ENCODE peak calls at places on chromosomes 11 and 22, in ten cellular contexts. W is tibial artery; K is EH; A is astrocyte; Q is NCI-H1092 treated with DMSO at 0.1 percent for 48 hours; B is activated T-cell treated with anti-CD3 and anti-CD28 coated beads for 1 hour; E is caudate nucleus; I is SJCRH30; O is HCT116; P is CD8-positive, alpha-beta memory T cell. Z is an unnamed sample.
A peak's percentile ranks its signal among the peaks of the same experiment; 100 is the strongest.

GRCh38 chr22:49972163-49973017 is 11.8 kb downstream of the PIM3 start:
- DNase-seq in P (no peak), B (no peak), W (peak; percentile 29), E (no peak), K (no peak), Q (no peak), I (no peak), O (no peak), A (no peak), Z (no peak)

GRCh38 chr11:73204711-73205121 is 13.4 kb upstream of the P2RY2 start:
- DNase-seq in A (no peak), K (no peak), B (no peak), O (no peak), E (no peak), P (no peak), Q (no peak), W (peak; percentile 64), I (no peak), Z (no peak)

GRCh38 chr11:86743223-86744118 is 56.9 kb upstream of the PRSS23 start:
- DNase-seq in O (peak; percentile 95), K (peak; percentile 99), W (peak; percentile 80), I (peak; percentile 46), B (no peak), P (no peak), E (peak; percentile 41), Q (no peak), A (peak; percentile 99), Z (peak; percentile 40)

GRCh38 chr22:26259510-26259909 is 90.2 kb downstream of the SEZ6L start:
- DNase-seq in O (peak; percentile 0), I (peak; percentile 75), E (no peak), Q (no peak), P (no peak), K (peak; percentile 46), W (no peak), A (peak; percentile 8), B (no peak), Z (no peak)

GRCh38 chr22:29559030-29559429 is 5.5 kb upstream of the THOC5 start:
- DNase-seq in Q (no peak), O (no peak), A (no peak), K (no peak), P (no peak), E (no peak), I (no peak), W (no peak), B (no peak), Z (no peak)

GRCh38 chr11:76577921-76578654 is 92.5 kb downstream of the LRRC32 start:
- DNase-seq in I (no peak), E (no peak), B (no peak), Q (no peak), W (no peak), A (no peak), P (no peak), O (no peak), K (no peak), Z (no peak)

GRCh38 chr22:40463727-40464126 is 93.3 kb downstream of the SGSM3 start:
- DNase-seq in I (no peak), B (peak; percentile 7), W (no peak), E (no peak), A (no peak), P (no peak), O (no peak), Q (no peak), K (no peak), Z (no peak)

GRCh38 chr11:36657610-36658225 is 59.7 kb upstream of the RAG2 start:
- DNase-seq in O (no peak), P (no peak), A (no peak), K (no peak), B (no peak), Q (no peak), E (no peak), I (no peak), W (no peak), Z (no peak)

GRCh38 chr11:46383974-46384701 is 2.7 kb downstream of the MDK start:
- DNase-seq in I (no peak), B (no peak), K (no peak), A (no peak), W (no peak), P (no peak), E (no peak), O (peak; percentile 46), Q (no peak), Z (no peak)

GRCh38 chr11:120068114-120068573 is 69.8 kb downstream of the TRIM29 start:
- DNase-seq in K (peak; percentile 73), B (no peak), P (no peak), A (peak; percentile 33), E (no peak), Q (peak; percentile 65), O (no peak), W (no peak), I (peak; percentile 48), Z (peak; percentile 58)

GRCh38 chr11:70128435-70128906 is 50.4 kb downstream of the ANO1 start:
- DNase-seq in B (no peak), O (peak; percentile 41), E (no peak), W (no peak), K (peak; percentile 39), Q (peak; percentile 37), I (no peak), P (no peak), A (no peak), Z (peak; percentile 56)

GRCh38 chr11:1546536-1547466 is 25.3 kb downstream of the DUSP8 start:
- DNase-seq in Q (peak; percentile 54), K (peak; percentile 55), O (no peak), E (no peak), W (no peak), A (no peak), P (peak; percentile 31), I (peak; percentile 65), B (peak; percentile 38), Z (peak; percentile 80)

GRCh38 chr11:104522650-104523049 is 358.7 kb upstream of the PDGFD start:
- DNase-seq in I (no peak), P (no peak), O (no peak), W (no peak), Q (no peak), K (no peak), A (peak; percentile 22), E (no peak), B (no peak), Z (no peak)

GRCh38 chr11:93290061-93290460 is 40.5 kb upstream of the DEUP1 start:
- DNase-seq in K (peak; percentile 0), A (no peak), Q (no peak), O (no peak), E (no peak), W (no peak), P (no peak), B (no peak), I (no peak), Z (no peak)

GRCh38 chr11:5123802-5124521 is 14.2 kb downstream of the OR52A5 start:
- DNase-seq in W (peak; percentile 53), K (peak; percentile 72), E (peak; percentile 27), O (peak; percentile 56), P (peak; percentile 5), B (peak; percentile 1), Q (peak; percentile 42), I (peak; percentile 78), A (peak; percentile 27), Z (peak; percentile 45)

GRCh38 chr11:58829736-58830135 is 14.8 kb downstream of the GLYATL2 start:
- DNase-seq in E (no peak), P (no peak), W (no peak), A (peak; percentile 73), K (peak; percentile 72), B (no peak), Q (no peak), I (no peak), O (no peak), Z (no peak)

GRCh38 chr11:80860632-80861031 is 1419.8 kb upstream of the TENM4 start:
- DNase-seq in A (peak; percentile 56), K (no peak), I (no peak), W (no peak), B (no peak), Q (no peak), E (no peak), P (no peak), O (no peak), Z (no peak)

GRCh38 chr22:29715705-29716104 is 4.1 kb upstream of the CABP7 start:
- DNase-seq in B (no peak), I (peak; percentile 63), P (no peak), Q (no peak), A (no peak), K (no peak), E (no peak), O (no peak), W (no peak), Z (no peak)

GRCh38 chr11:64039012-64039665 is 3.4 kb downstream of the FLRT1 start:
- DNase-seq in P (no peak), Q (no peak), K (no peak), I (no peak), W (no peak), B (no peak), E (no peak), A (no peak), O (no peak), Z (no peak)

GRCh38 chr11:11318961-11319360 is 34.1 kb downstream of the CSNK2A3 start:
- DNase-seq in B (no peak), E (no peak), O (no peak), Q (no peak), A (no peak), I (no peak), W (no peak), P (no peak), K (no peak), Z (no peak)

GRCh38 chr22:37021710-37022482 is 2.4 kb downstream of the MPST start:
- DNase-seq in B (peak; percentile 51), I (peak; percentile 60), Q (no peak), O (peak; percentile 27), W (no peak), A (no peak), E (no peak), K (peak; percentile 44), P (peak; percentile 42), Z (no peak)

GRCh38 chr11:8277691-8278090 is 14.0 kb upstream of the LMO1 start:
- DNase-seq in P (no peak), O (no peak), B (no peak), A (no peak), W (no peak), Q (no peak), K (no peak), E (no peak), I (no peak), Z (no peak)

GRCh38 chr11:65578667-65579066 is 2.8 kb downstream of the EHBP1L1 start:
- DNase-seq in I (no peak), W (no peak), E (no peak), K (no peak), O (no peak), A (no peak), B (no peak), P (no peak), Q (no peak), Z (no peak)

GRCh38 chr22:44057411-44057987 is 33.4 kb downstream of the PARVB start:
- DNase-seq in B (no peak), A (no peak), O (no peak), P (no peak), W (peak; percentile 63), E (no peak), Q (no peak), K (no peak), I (no peak), Z (no peak)

GRCh38 chr22:46951973-46952372 is 189.5 kb downstream of the TBC1D22A start:
- DNase-seq in W (no peak), A (no peak), K (no peak), I (no peak), E (no peak), O (no peak), Q (no peak), B (no peak), P (no peak), Z (no peak)

GRCh38 chr22:45129703-45130524 is 33.8 kb upstream of the NUP50 start:
- DNase-seq in P (no peak), E (no peak), I (no peak), W (no peak), B (no peak), A (no peak), K (no peak), Q (no peak), O (no peak), Z (no peak)